ENCODE peak calls at places on chromosomes 16 and 17, in nine cellular contexts. Q is glutamatergic neuron; F is mesothelial cell of epicardium; H is osteocyte; A is CD4-positive, alpha-beta T cell; J is AG09309; M is MCF 10A; L is RWPE1; B is cardiac fibroblast. W is an unnamed sample.

GRCh38 chr16:85005278-85006069 is 5.9 kb downstream of the ZDHHC7 start:
- DNase-seq in M (peak; percentile 67), B (peak; percentile 59), Q (no peak), A (no peak), F (no peak), H (no peak), L (peak; percentile 62), J (no peak), W (no peak)

GRCh38 chr16:50490828-50491227 is 57.4 kb upstream of the NKD1 start:
- DNase-seq in F (no peak), B (no peak), Q (no peak), M (no peak), A (no peak), L (no peak), H (no peak), J (no peak), W (no peak)

GRCh38 chr17:37605813-37606505 is 3.3 kb downstream of the SYNRG start:
- DNase-seq in Q (no peak), H (no peak), L (no peak), M (no peak), A (peak; percentile 31), F (no peak), J (peak; percentile 23), B (no peak), W (no peak)

GRCh38 chr16:11183951-11184350 is 72.1 kb downstream of the SOCS1 start:
- DNase-seq in B (no peak), J (no peak), Q (no peak), M (no peak), L (no peak), H (no peak), A (no peak), F (no peak), W (no peak)

GRCh38 chr17:75979705-75980187 is 706 bp downstream of the TEN1 start:
- DNase-seq in F (no peak), J (no peak), B (no peak), M (no peak), Q (no peak), L (no peak), A (no peak), H (no peak), W (no peak)

GRCh38 chr17:28613916-28614315 is at the start of gene RSKR:
- DNase-seq in F (no peak), Q (no peak), J (no peak), L (no peak), B (no peak), A (no peak), M (no peak), H (no peak), W (no peak)

GRCh38 chr17:63679214-63679613 is 20.7 kb downstream of the LIMD2 start:
- DNase-seq in M (no peak), A (no peak), L (no peak), H (no peak), J (no peak), F (no peak), B (no peak), Q (no peak), W (no peak)

GRCh38 chr17:2295575-2295974 is 8.0 kb downstream of the SMG6 start:
- DNase-seq in L (peak; percentile 20), A (no peak), J (no peak), F (no peak), M (no peak), Q (no peak), H (no peak), B (no peak), W (no peak)

GRCh38 chr16:26863971-26864370 is 202.8 kb upstream of the C16orf82 start:
- DNase-seq in J (no peak), H (no peak), L (no peak), B (no peak), Q (no peak), F (no peak), M (no peak), A (no peak), W (no peak)

GRCh38 chr17:30824002-30824355 is 513 bp downstream of the CRLF3 start:
- DNase-seq in Q (peak; percentile 31), M (peak; percentile 12), L (peak; percentile 35), A (no peak), J (no peak), H (no peak), F (no peak), B (no peak), W (no peak)

GRCh38 chr16:56673916-56674315 is 4.3 kb downstream of the MT1H start:
- DNase-seq in L (no peak), F (no peak), J (no peak), B (peak; percentile 56), Q (peak; percentile 58), H (no peak), M (no peak), A (peak; percentile 22), W (no peak)

GRCh38 chr16:85690469-85691064 is 1.8 kb upstream of the GINS2 start:
- DNase-seq in Q (no peak), J (no peak), L (no peak), M (no peak), A (no peak), B (peak; percentile 11), F (no peak), H (no peak), W (no peak)

GRCh38 chr17:7307686-7308624 is 527 bp downstream of the EIF5A start:
- DNase-seq in M (no peak), B (peak; percentile 51), F (no peak), H (no peak), Q (peak; percentile 60), J (no peak), L (peak; percentile 26), A (peak; percentile 55), W (peak; percentile 48)

GRCh38 chr16:8257561-8257960 is 332.8 kb downstream of the TMEM114 start:
- DNase-seq in M (no peak), Q (no peak), F (no peak), L (no peak), H (no peak), B (no peak), J (no peak), A (no peak), W (no peak)

GRCh38 chr17:40791808-40792436 is 7.8 kb downstream of the KRT28 start:
- DNase-seq in L (peak; percentile 17), F (no peak), Q (no peak), J (no peak), M (peak; percentile 49), A (no peak), H (no peak), B (peak; percentile 61), W (peak; percentile 59)

GRCh38 chr17:32879143-32879542 is 2.2 kb upstream of the MYO1D start:
- DNase-seq in L (no peak), A (no peak), J (no peak), F (no peak), Q (no peak), M (no peak), B (no peak), H (no peak), W (no peak)

GRCh38 chr16:62870554-62870953 is 834.3 kb upstream of the CDH8 start:
- DNase-seq in J (no peak), B (no peak), L (no peak), M (no peak), A (no peak), Q (no peak), F (no peak), H (no peak), W (no peak)
- TF ChIP-seq CTCF in J (no peak), B (no peak), L (no peak), M (peak; percentile 18), A (no peak), Q (no peak), F (no peak), H (no peak), W (no peak)

DNA sequence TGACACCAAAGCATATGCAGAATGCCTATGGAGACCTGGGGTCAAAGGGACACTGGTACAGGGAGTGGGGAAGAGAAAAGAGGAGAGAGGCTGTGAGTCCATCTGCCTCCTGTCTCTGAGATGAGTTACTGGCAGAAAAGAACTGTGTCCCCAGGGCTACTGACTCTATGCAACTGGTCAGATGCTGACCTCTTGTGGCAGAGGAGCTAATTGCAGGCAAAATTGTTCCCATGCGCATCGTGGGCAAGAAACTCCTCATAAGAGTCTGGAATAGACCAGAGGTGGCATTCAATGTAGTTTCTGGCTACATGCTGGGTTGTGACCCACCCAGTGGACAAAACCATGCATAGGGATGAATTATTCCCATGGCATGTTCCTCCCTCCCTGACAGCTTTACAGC is 26.1 kb upstream of the MLKL start:
- DNase-seq in Q (no peak), M (peak; percentile 51), H (no peak), F (no peak), J (no peak), A (no peak), B (no peak), L (no peak), W (no peak)
- TF ChIP-seq CTCF in Q (peak; percentile 67), M (peak; percentile 54), H (peak; percentile 39), F (peak; percentile 38), J (peak; percentile 40), A (no peak), B (peak; percentile 57), L (peak; percentile 39), W (peak; percentile 68)

DNA sequence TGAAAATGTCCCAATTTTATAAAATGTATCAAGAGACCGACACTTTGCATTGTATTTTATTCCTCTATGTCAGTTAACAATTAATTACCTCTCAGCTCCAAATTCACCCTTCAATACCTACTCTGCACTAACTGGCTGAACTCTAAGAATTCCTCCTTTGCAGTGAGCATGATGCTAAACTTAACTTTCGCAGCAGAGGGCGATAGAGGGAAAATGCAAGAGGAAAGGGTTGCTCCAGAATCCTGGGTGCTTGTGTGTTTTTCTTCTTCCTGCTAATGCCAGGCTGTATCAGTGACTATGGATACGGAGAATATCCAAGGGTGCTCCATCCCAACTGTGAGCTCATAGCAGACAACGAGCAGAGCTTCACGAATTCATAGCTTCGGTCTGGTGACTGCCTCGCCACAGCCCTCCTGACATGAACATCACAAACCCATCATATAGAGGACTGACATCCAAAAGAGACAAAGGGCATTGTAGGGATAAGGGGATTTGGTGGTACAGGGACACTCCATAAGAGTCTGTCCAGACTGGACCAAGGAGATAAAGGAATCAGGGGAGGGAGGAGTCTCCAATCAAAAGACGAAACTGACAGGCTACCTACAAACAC is 172.9 kb downstream of the STX8 start:
- DNase-seq in Q (peak; percentile 63), H (no peak), F (no peak), B (peak; percentile 44), M (peak; percentile 61), L (no peak), A (no peak), J (no peak), W (peak; percentile 43)
- TF ChIP-seq CTCF in Q (peak; percentile 65), H (peak; percentile 49), F (peak; percentile 25), B (peak; percentile 57), M (peak; percentile 34), L (no peak), A (peak; percentile 52), J (peak; percentile 52), W (peak; percentile 32)

DNA sequence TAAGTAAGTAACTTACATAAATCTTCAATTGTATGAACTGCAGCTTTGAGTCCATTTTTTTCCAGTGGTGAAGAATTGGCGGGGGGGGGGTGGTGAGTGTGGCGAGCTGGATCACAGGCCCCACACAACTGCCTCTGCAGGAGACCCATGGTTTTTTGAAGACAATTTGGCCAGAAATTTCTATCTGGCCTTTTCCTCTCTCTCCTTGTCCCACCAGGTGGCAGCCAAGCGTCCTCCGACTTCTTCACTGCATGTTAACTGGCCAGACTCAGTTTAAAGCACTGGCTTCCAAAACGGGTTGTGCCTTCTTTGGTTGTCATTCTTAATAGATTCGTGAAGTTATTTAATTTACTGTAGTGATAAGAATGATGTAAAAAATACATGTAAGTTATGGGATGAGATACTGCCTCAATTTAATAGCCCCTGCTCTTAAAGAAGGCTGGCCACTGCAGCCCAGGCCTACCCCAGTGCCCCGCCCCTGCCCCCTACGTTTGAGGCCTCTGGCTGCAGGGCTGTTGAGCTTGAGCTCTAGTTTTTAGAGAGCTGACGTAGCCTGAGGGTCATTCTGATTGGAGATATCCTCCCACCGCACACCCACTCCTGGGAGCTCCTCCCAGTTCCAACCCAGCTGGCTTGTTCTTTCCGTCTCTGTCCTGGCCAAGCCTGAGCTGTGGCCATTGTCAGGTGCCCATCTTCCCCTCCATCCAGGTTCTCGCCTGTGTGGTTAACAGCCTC is 36.4 kb downstream of the AKAP1 start:
- DNase-seq in B (peak; percentile 59), L (peak; percentile 35), H (no peak), M (peak; percentile 49), A (no peak), J (no peak), Q (peak; percentile 77), F (no peak), W (peak; percentile 29)
- TF ChIP-seq CTCF in B (peak; percentile 67), L (peak; percentile 41), H (peak; percentile 70), M (no peak), A (no peak), J (peak; percentile 68), Q (peak; percentile 51), F (peak; percentile 57), W (no peak)